ENCODE peak calls at places on chromosomes 11 and 22, in seven cellular contexts. One of them, this sample, is unnamed.

GRCh38 chr22:23365524-23365923 is 185.2 kb downstream of the BCR start:
- DNase-seq in mucosa of descending colon: no peak
- DNase-seq in AG04450: no peak
- DNase-seq in WTC11: no peak
- DNase-seq in IMR-90: no peak
- DNase-seq in C1 segment of cervical spinal cord: no peak
- DNase-seq in Caki2: no peak
- DNase-seq in this sample: no peak

GRCh38 chr11:32005786-32006406 is 85.0 kb upstream of the RCN1 start:
- DNase-seq in mucosa of descending colon: no peak
- DNase-seq in AG04450: no peak
- DNase-seq in WTC11: no peak
- DNase-seq in IMR-90: peak; percentile 8
- DNase-seq in C1 segment of cervical spinal cord: no peak
- DNase-seq in Caki2: no peak
- DNase-seq in this sample: no peak

GRCh38 chr22:40153186-40153585 is 24.5 kb upstream of the TNRC6B start:
- DNase-seq in mucosa of descending colon: no peak
- DNase-seq in AG04450: no peak
- DNase-seq in WTC11: no peak
- DNase-seq in IMR-90: no peak
- DNase-seq in C1 segment of cervical spinal cord: no peak
- DNase-seq in Caki2: no peak
- DNase-seq in this sample: no peak

GRCh38 chr22:37016134-37016910 is 2.9 kb downstream of the TST start:
- DNase-seq in mucosa of descending colon: peak; percentile 87
- DNase-seq in AG04450: no peak
- DNase-seq in WTC11: no peak
- DNase-seq in IMR-90: no peak
- DNase-seq in C1 segment of cervical spinal cord: no peak
- DNase-seq in Caki2: no peak
- DNase-seq in this sample: no peak

GRCh38 chr11:119422505-119423416 is at the start of gene THY1:
- DNase-seq in mucosa of descending colon: no peak
- DNase-seq in AG04450: no peak
- DNase-seq in WTC11: peak; percentile 76
- DNase-seq in IMR-90: peak; percentile 64
- DNase-seq in C1 segment of cervical spinal cord: peak; percentile 6
- DNase-seq in Caki2: no peak
- DNase-seq in this sample: no peak

GRCh38 chr11:45896392-45897068 is 10.5 kb downstream of the FREY1 start:
- DNase-seq in mucosa of descending colon: no peak
- DNase-seq in AG04450: no peak
- DNase-seq in WTC11: peak; percentile 82
- DNase-seq in IMR-90: no peak
- DNase-seq in C1 segment of cervical spinal cord: no peak
- DNase-seq in Caki2: no peak
- DNase-seq in this sample: no peak

GRCh38 chr11:133228406-133229330 is 303.6 kb downstream of the OPCML start:
- DNase-seq in mucosa of descending colon: peak; percentile 24
- DNase-seq in AG04450: no peak
- DNase-seq in WTC11: peak; percentile 82
- DNase-seq in IMR-90: no peak
- DNase-seq in C1 segment of cervical spinal cord: no peak
- DNase-seq in Caki2: no peak
- DNase-seq in this sample: no peak

GRCh38 chr11:72048718-72049460 is 31.5 kb downstream of the NUMA1 start:
- DNase-seq in mucosa of descending colon: no peak
- DNase-seq in AG04450: no peak
- DNase-seq in WTC11: no peak
- DNase-seq in IMR-90: no peak
- DNase-seq in C1 segment of cervical spinal cord: no peak
- DNase-seq in Caki2: no peak
- DNase-seq in this sample: no peak

GRCh38 chr11:104547996-104548661 is 350.1 kb downstream of the CASP12 start:
- DNase-seq in mucosa of descending colon: no peak
- DNase-seq in AG04450: no peak
- DNase-seq in WTC11: peak; percentile 22
- DNase-seq in IMR-90: peak; percentile 63
- DNase-seq in C1 segment of cervical spinal cord: no peak
- DNase-seq in Caki2: peak; percentile 1
- DNase-seq in this sample: no peak

GRCh38 chr22:17754233-17754925 is 19.9 kb downstream of the BID start:
- DNase-seq in mucosa of descending colon: no peak
- DNase-seq in AG04450: no peak
- DNase-seq in WTC11: peak; percentile 59
- DNase-seq in IMR-90: no peak
- DNase-seq in C1 segment of cervical spinal cord: no peak
- DNase-seq in Caki2: no peak
- DNase-seq in this sample: no peak

GRCh38 chr11:96222102-96222501 is 120.9 kb downstream of the MAML2 start:
- DNase-seq in mucosa of descending colon: no peak
- DNase-seq in AG04450: no peak
- DNase-seq in WTC11: no peak
- DNase-seq in IMR-90: peak; percentile 56
- DNase-seq in C1 segment of cervical spinal cord: no peak
- DNase-seq in Caki2: no peak
- DNase-seq in this sample: no peak

GRCh38 chr11:120134106-120134930 is 3.6 kb downstream of the TRIM29 start:
- DNase-seq in mucosa of descending colon: peak; percentile 0
- DNase-seq in AG04450: no peak
- DNase-seq in WTC11: no peak
- DNase-seq in IMR-90: no peak
- DNase-seq in C1 segment of cervical spinal cord: no peak
- DNase-seq in Caki2: no peak
- DNase-seq in this sample: no peak

GRCh38 chr22:25081409-25081824 is 118.2 kb upstream of the CRYBB3 start:
- DNase-seq in mucosa of descending colon: peak; percentile 65
- DNase-seq in AG04450: no peak
- DNase-seq in WTC11: peak; percentile 68
- DNase-seq in IMR-90: peak; percentile 4
- DNase-seq in C1 segment of cervical spinal cord: no peak
- DNase-seq in Caki2: peak; percentile 41
- DNase-seq in this sample: no peak

GRCh38 chr11:96187779-96188624 is 155.0 kb downstream of the MAML2 start:
- DNase-seq in mucosa of descending colon: no peak
- DNase-seq in AG04450: no peak
- DNase-seq in WTC11: no peak
- DNase-seq in IMR-90: peak; percentile 85
- DNase-seq in C1 segment of cervical spinal cord: no peak
- DNase-seq in Caki2: no peak
- DNase-seq in this sample: no peak

GRCh38 chr22:40247976-40248375 is 70.3 kb downstream of the TNRC6B start:
- DNase-seq in mucosa of descending colon: no peak
- DNase-seq in AG04450: no peak
- DNase-seq in WTC11: no peak
- DNase-seq in IMR-90: no peak
- DNase-seq in C1 segment of cervical spinal cord: no peak
- DNase-seq in Caki2: no peak
- DNase-seq in this sample: no peak

GRCh38 chr11:313787-314547 is at the start of gene IFITM1:
- DNase-seq in mucosa of descending colon: peak; percentile 69
- DNase-seq in AG04450: peak; percentile 43
- DNase-seq in WTC11: no peak
- DNase-seq in IMR-90: peak; percentile 84
- DNase-seq in C1 segment of cervical spinal cord: no peak
- DNase-seq in Caki2: peak; percentile 42
- DNase-seq in this sample: no peak

GRCh38 chr22:18101536-18101935 is 9.1 kb upstream of the TUBA8 start:
- DNase-seq in mucosa of descending colon: no peak
- DNase-seq in AG04450: no peak
- DNase-seq in WTC11: no peak
- DNase-seq in IMR-90: no peak
- DNase-seq in C1 segment of cervical spinal cord: no peak
- DNase-seq in Caki2: peak; percentile 75
- DNase-seq in this sample: no peak

GRCh38 chr11:1485504-1485885 is 1.1 kb downstream of the MOB2 start:
- DNase-seq in mucosa of descending colon: no peak
- DNase-seq in AG04450: no peak
- DNase-seq in WTC11: no peak
- DNase-seq in IMR-90: no peak
- DNase-seq in C1 segment of cervical spinal cord: no peak
- DNase-seq in Caki2: no peak
- DNase-seq in this sample: no peak

GRCh38 chr11:96090711-96091110 is 166.8 kb upstream of the MTMR2 start:
- DNase-seq in mucosa of descending colon: no peak
- DNase-seq in AG04450: peak; percentile 57
- DNase-seq in WTC11: no peak
- DNase-seq in IMR-90: peak; percentile 85
- DNase-seq in C1 segment of cervical spinal cord: no peak
- DNase-seq in Caki2: no peak
- DNase-seq in this sample: no peak

GRCh38 chr11:19027829-19028595 is 32.5 kb downstream of the MRGPRX2 start:
- DNase-seq in mucosa of descending colon: no peak
- DNase-seq in AG04450: no peak
- DNase-seq in WTC11: no peak
- DNase-seq in IMR-90: peak; percentile 55
- DNase-seq in C1 segment of cervical spinal cord: no peak
- DNase-seq in Caki2: peak; percentile 92
- DNase-seq in this sample: no peak

GRCh38 chr22:42932857-42933782 is 76.0 kb upstream of the ARFGAP3 start:
- DNase-seq in mucosa of descending colon: no peak
- DNase-seq in AG04450: no peak
- DNase-seq in WTC11: no peak
- DNase-seq in IMR-90: peak; percentile 28
- DNase-seq in C1 segment of cervical spinal cord: no peak
- DNase-seq in Caki2: no peak
- DNase-seq in this sample: no peak

GRCh38 chr11:77085652-77086051 is 17.0 kb upstream of the OMP start:
- DNase-seq in mucosa of descending colon: no peak
- DNase-seq in AG04450: no peak
- DNase-seq in WTC11: no peak
- DNase-seq in IMR-90: no peak
- DNase-seq in C1 segment of cervical spinal cord: no peak
- DNase-seq in Caki2: no peak
- DNase-seq in this sample: no peak

GRCh38 chr11:117950320-117950719 is 21.1 kb upstream of the TMPRSS13 start:
- DNase-seq in mucosa of descending colon: peak; percentile 50
- DNase-seq in AG04450: no peak
- DNase-seq in WTC11: no peak
- DNase-seq in IMR-90: no peak
- DNase-seq in C1 segment of cervical spinal cord: no peak
- DNase-seq in Caki2: no peak
- DNase-seq in this sample: peak; percentile 28

GRCh38 chr11:45266693-45267451 is 19.3 kb downstream of the SYT13 start:
- DNase-seq in mucosa of descending colon: peak; percentile 94
- DNase-seq in AG04450: no peak
- DNase-seq in WTC11: peak; percentile 86
- DNase-seq in IMR-90: no peak
- DNase-seq in C1 segment of cervical spinal cord: no peak
- DNase-seq in Caki2: peak; percentile 75
- DNase-seq in this sample: no peak

GRCh38 chr11:60951909-60952741 is at the start of gene SLC15A3:
- DNase-seq in mucosa of descending colon: peak; percentile 53
- DNase-seq in AG04450: no peak
- DNase-seq in WTC11: peak; percentile 55
- DNase-seq in IMR-90: peak; percentile 27
- DNase-seq in C1 segment of cervical spinal cord: peak; percentile 47
- DNase-seq in Caki2: no peak
- DNase-seq in this sample: peak; percentile 77

GRCh38 chr22:36136475-36136874 is 24.1 kb downstream of the APOL3 start:
- DNase-seq in mucosa of descending colon: no peak
- DNase-seq in AG04450: peak; percentile 30
- DNase-seq in WTC11: no peak
- DNase-seq in IMR-90: peak; percentile 80
- DNase-seq in C1 segment of cervical spinal cord: no peak
- DNase-seq in Caki2: no peak
- DNase-seq in this sample: no peak

GRCh38 chr11:115444542-115444941 is 59.7 kb downstream of the CADM1 start:
- DNase-seq in mucosa of descending colon: no peak
- DNase-seq in AG04450: no peak
- DNase-seq in WTC11: no peak
- DNase-seq in IMR-90: no peak
- DNase-seq in C1 segment of cervical spinal cord: no peak
- DNase-seq in Caki2: no peak
- DNase-seq in this sample: no peak

GRCh38 chr22:22508274-22509176 is at the start of gene ZNF280B:
- DNase-seq in mucosa of descending colon: peak; percentile 81
- DNase-seq in AG04450: peak; percentile 46
- DNase-seq in WTC11: peak; percentile 89
- DNase-seq in IMR-90: peak; percentile 79
- DNase-seq in C1 segment of cervical spinal cord: peak; percentile 51
- DNase-seq in Caki2: peak; percentile 88
- DNase-seq in this sample: peak; percentile 55

GRCh38 chr22:36027960-36028645 is 521 bp downstream of the RBFOX2 start:
- DNase-seq in mucosa of descending colon: peak; percentile 32
- DNase-seq in AG04450: no peak
- DNase-seq in WTC11: peak; percentile 67
- DNase-seq in IMR-90: no peak
- DNase-seq in C1 segment of cervical spinal cord: peak; percentile 66
- DNase-seq in Caki2: no peak
- DNase-seq in this sample: peak; percentile 31

GRCh38 chr11:64285885-64286800 is 495 bp downstream of the GPR137 start:
- DNase-seq in mucosa of descending colon: peak; percentile 55
- DNase-seq in AG04450: no peak
- DNase-seq in WTC11: no peak
- DNase-seq in IMR-90: no peak
- DNase-seq in C1 segment of cervical spinal cord: no peak
- DNase-seq in Caki2: no peak
- DNase-seq in this sample: no peak

GRCh38 chr11:73661035-73661628 is 14.8 kb downstream of the PLEKHB1 start:
- DNase-seq in mucosa of descending colon: peak; percentile 92
- DNase-seq in AG04450: peak; percentile 49
- DNase-seq in WTC11: peak; percentile 99
- DNase-seq in IMR-90: peak; percentile 77
- DNase-seq in C1 segment of cervical spinal cord: peak; percentile 89
- DNase-seq in Caki2: peak; percentile 54
- DNase-seq in this sample: peak; percentile 90

GRCh38 chr11:119315139-119316016 is 1.6 kb downstream of the MCAM start:
- DNase-seq in mucosa of descending colon: no peak
- DNase-seq in AG04450: no peak
- DNase-seq in WTC11: peak; percentile 74
- DNase-seq in IMR-90: no peak
- DNase-seq in C1 segment of cervical spinal cord: peak; percentile 67
- DNase-seq in Caki2: peak; percentile 20
- DNase-seq in this sample: no peak

GRCh38 chr11:70490208-70490607 is 91.9 kb downstream of the CTTN start:
- DNase-seq in mucosa of descending colon: no peak
- DNase-seq in AG04450: no peak
- DNase-seq in WTC11: no peak
- DNase-seq in IMR-90: no peak
- DNase-seq in C1 segment of cervical spinal cord: no peak
- DNase-seq in Caki2: no peak
- DNase-seq in this sample: no peak